ENCODE peak calls at places on chromosomes 16 and 17, in nine cellular contexts. R is fibroblast of lung, I is sigmoid colon, K is H9, E is HCT116, U is stomach, W is astrocyte, A is breast epithelium, B is heart left ventricle. G is an unnamed sample.
A peak's percentile ranks its signal among the peaks of the same experiment; 100 is the strongest.

GRCh38 chr16:88466175-88466862 is 13.2 kb downstream of the ZFPM1 start:
- DNase-seq in E (no peak), B (no peak), W (no peak), U (no peak), R (no peak), K (no peak), I (no peak), A (no peak), G (no peak)

GRCh38 chr16:31093132-31093703 is 1.4 kb downstream of the VKORC1 start:
- DNase-seq in B (no peak), A (no peak), R (no peak), U (no peak), I (no peak), K (peak; percentile 69), E (no peak), W (no peak), G (no peak)

GRCh38 chr17:50539762-50540440 is 7.1 kb upstream of the SPATA20 start:
- DNase-seq in U (peak; percentile 60), W (no peak), K (peak; percentile 89), A (no peak), I (no peak), B (no peak), R (no peak), E (no peak), G (peak; percentile 94)

GRCh38 chr17:17180741-17181525 is 25.2 kb downstream of the PLD6 start:
- DNase-seq in W (no peak), I (no peak), A (no peak), K (no peak), B (peak; percentile 76), E (no peak), U (no peak), R (no peak), G (no peak)

GRCh38 chr17:42329025-42329976 is 41.0 kb downstream of the STAT5A start:
- DNase-seq in E (no peak), K (peak; percentile 95), U (no peak), W (peak; percentile 86), B (no peak), I (no peak), R (peak; percentile 18), A (no peak), G (peak; percentile 75)

GRCh38 chr16:67641779-67642708 is 2.9 kb upstream of the CARMIL2 start:
- DNase-seq in W (no peak), R (peak; percentile 40), U (peak; percentile 75), A (no peak), K (no peak), B (peak; percentile 90), I (peak; percentile 89), E (no peak), G (no peak)

GRCh38 chr16:82949016-82949415 is 322.2 kb downstream of the CDH13 start:
- DNase-seq in U (no peak), E (no peak), I (no peak), B (no peak), K (no peak), R (no peak), W (no peak), A (no peak), G (no peak)

GRCh38 chr17:3998436-3998835 is 34.2 kb upstream of the ATP2A3 start:
- DNase-seq in W (no peak), I (peak; percentile 8), R (no peak), E (no peak), K (no peak), A (no peak), U (no peak), B (no peak), G (no peak)

GRCh38 chr17:71666047-71666446 is 454.8 kb upstream of the SOX9 start:
- DNase-seq in W (no peak), R (no peak), K (no peak), B (no peak), U (no peak), E (no peak), I (no peak), A (no peak), G (no peak)

GRCh38 chr16:16971042-16971441 is 499.7 kb downstream of the XYLT1 start:
- DNase-seq in E (no peak), U (no peak), W (no peak), K (no peak), B (no peak), R (no peak), I (no peak), A (no peak), G (no peak)

GRCh38 chr17:70190959-70191805 is 21.9 kb downstream of the KCNJ2 start:
- DNase-seq in E (no peak), K (no peak), A (no peak), B (no peak), U (peak; percentile 36), R (no peak), W (no peak), I (no peak), G (peak; percentile 54)

GRCh38 chr16:2205967-2206313 is 686 bp downstream of the MLST8 start:
- DNase-seq in A (no peak), B (no peak), E (no peak), K (no peak), U (no peak), R (no peak), I (no peak), W (no peak), G (no peak)

GRCh38 chr16:590875-591200 is 972 bp downstream of the RAB40C start:
- DNase-seq in W (no peak), R (no peak), B (no peak), I (peak; percentile 65), A (no peak), U (no peak), K (no peak), E (no peak), G (no peak)

GRCh38 chr16:588639-588888 is 1.3 kb upstream of the RAB40C start:
- DNase-seq in E (no peak), K (no peak), R (peak; percentile 58), I (no peak), B (peak; percentile 47), U (peak; percentile 56), W (peak; percentile 67), A (no peak), G (peak; percentile 46)

GRCh38 chr16:590165-590874 is 454 bp downstream of the RAB40C start:
- DNase-seq in E (no peak), A (no peak), W (no peak), R (peak; percentile 37), B (peak; percentile 68), K (no peak), I (peak; percentile 78), U (peak; percentile 50), G (peak; percentile 44)

GRCh38 chr16:588889-589657 is 793 bp upstream of the RAB40C start:
- DNase-seq in I (peak; percentile 98), U (peak; percentile 98), A (peak; percentile 98), R (peak; percentile 96), K (peak; percentile 96), W (peak; percentile 86), B (peak; percentile 98), E (peak; percentile 75), G (peak; percentile 94)

GRCh38 chr16:589658-590159 is at the start of gene RAB40C:
- DNase-seq in E (peak; percentile 85), I (peak; percentile 100), W (peak; percentile 92), A (peak; percentile 100), R (peak; percentile 98), B (peak; percentile 100), U (peak; percentile 98), K (peak; percentile 99), G (peak; percentile 81)
- TF ChIP-seq CTCF in E (no peak), I (no peak), W (no peak), A (no peak), R (no peak), B (peak; percentile 23), U (no peak), K (peak; percentile 18), G (peak; percentile 34)

GRCh38 chr17:6299275-6299674 is 135.6 kb downstream of the AIPL1 start:
- DNase-seq in B (no peak), A (no peak), K (no peak), U (no peak), E (no peak), I (no peak), R (no peak), W (no peak), G (peak; percentile 38)
- H3K4me1 ChIP-seq in B (no peaks in the 10 kb centered on the region), A (no peaks in the 10 kb centered on the region), K (no peaks in the 10 kb centered on the region), U (no peaks in the 10 kb centered on the region), E (no peaks in the 10 kb centered on the region), I (no peaks in the 10 kb centered on the region), R (no peaks in the 10 kb centered on the region), W (no peaks in the 10 kb centered on the region), G (no peaks in the 10 kb centered on the region)

GRCh38 chr17:77644981-77645380 is 313.5 kb upstream of the TNRC6C start:
- DNase-seq in R (no peak), A (no peak), K (peak; percentile 67), B (no peak), W (no peak), I (no peak), U (no peak), E (no peak), G (no peak)
- TF ChIP-seq CTCF in R (peak; percentile 3), A (no peak), K (peak; percentile 67), B (no peak), W (no peak), I (no peak), U (no peak), E (peak; percentile 16), G (no peak)

GRCh38 chr17:8118769-8119574 is 658 bp upstream of the ALOXE3 start:
- DNase-seq in U (peak; percentile 93), B (peak; percentile 92), A (peak; percentile 90), R (peak; percentile 86), I (peak; percentile 96), K (peak; percentile 93), W (peak; percentile 57), E (peak; percentile 65), G (peak; percentile 73)

GRCh38 chr17:8121531-8122390 is 2.1 kb downstream of the HES7 start:
- DNase-seq in K (peak; percentile 92), I (peak; percentile 78), W (peak; percentile 45), A (no peak), U (no peak), R (peak; percentile 72), B (peak; percentile 71), E (peak; percentile 51), G (peak; percentile 57)

GRCh38 chr17:8117367-8117979 is 841 bp downstream of the ALOXE3 start:
- DNase-seq in W (no peak), U (no peak), I (no peak), R (no peak), A (no peak), B (no peak), E (no peak), K (peak; percentile 71), G (no peak)

GRCh38 chr17:8117980-8118768 is at the start of gene ALOXE3:
- DNase-seq in I (peak; percentile 84), U (peak; percentile 58), W (peak; percentile 63), K (peak; percentile 74), B (no peak), A (no peak), R (peak; percentile 36), E (peak; percentile 84), G (peak; percentile 96)

DNA sequence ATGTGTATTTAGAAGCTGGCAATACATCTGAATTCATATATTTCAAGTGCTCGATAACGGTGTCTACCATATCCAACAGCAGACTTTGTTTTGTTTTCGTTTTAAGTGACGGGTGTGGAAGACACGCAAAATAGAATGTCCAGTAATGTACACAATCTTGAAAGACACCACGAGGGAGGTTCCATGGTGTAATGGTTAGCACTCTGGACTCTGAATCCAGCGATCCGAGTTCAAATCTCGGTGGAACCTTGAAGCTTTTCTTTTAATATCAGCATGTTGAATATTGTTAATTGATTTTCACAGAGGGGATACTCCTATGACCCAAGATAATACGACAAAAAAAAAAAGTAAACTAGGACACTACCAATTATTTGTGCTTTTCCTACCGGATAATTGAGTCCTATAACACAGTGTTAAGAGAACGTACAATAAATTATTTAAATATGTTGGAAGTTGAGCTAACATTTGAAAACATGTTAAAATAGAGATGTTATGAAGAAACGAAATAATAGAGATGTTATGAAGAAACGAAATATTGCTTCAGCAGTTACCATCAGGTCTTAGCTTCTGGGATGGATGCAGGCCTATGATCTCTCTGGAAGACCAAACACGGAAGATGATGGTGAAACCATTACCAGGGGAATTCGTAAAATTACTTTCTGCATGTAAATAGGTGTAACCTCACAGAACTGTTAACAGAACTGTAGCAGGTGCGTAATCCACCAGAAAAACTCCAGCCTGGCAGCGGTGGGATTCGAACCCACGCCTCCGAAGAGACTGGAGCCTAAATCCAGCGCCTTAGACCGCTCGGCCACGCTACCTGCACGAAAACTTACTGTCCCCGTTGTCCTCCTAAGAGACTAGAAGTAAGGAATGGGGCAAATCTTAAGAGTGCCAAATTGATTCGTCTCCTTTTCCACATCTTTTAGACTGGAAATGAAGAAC is 1.5 kb upstream of the ALOXE3 start:
- DNase-seq in U (peak; percentile 79), K (peak; percentile 95), A (peak; percentile 77), R (peak; percentile 97), I (peak; percentile 87), B (peak; percentile 80), E (peak; percentile 90), W (peak; percentile 87), G (peak; percentile 87)
- H3K4me1 ChIP-seq in U (peaks cover 79% of the 10 kb centered on the region), K (no peaks in the 10 kb centered on the region), A (peaks cover 12% of the 10 kb centered on the region), R (peaks cover 9% of the 10 kb centered on the region), I (peaks cover 66% of the 10 kb centered on the region), B (peaks cover 53% of the 10 kb centered on the region), E (peaks cover 66% of the 10 kb centered on the region), W (peaks cover 42% of the 10 kb centered on the region), G (peaks cover 3% of the 10 kb centered on the region)